ENCODE peak calls at places on chromosomes 2 and 18, in nine cellular contexts. One of them, this sample, is unnamed. For H3K4me1, the result is how much of the 10 kb centered on the place peaks cover.

GRCh38 chr18:70461323-70462077 is 172.7 kb downstream of the SOCS6 start:
- ATAC-seq in A549: peak
- ATAC-seq in left lung: no peak
- ATAC-seq in upper lobe of right lung: peak
- ATAC-seq in heart left ventricle: no peak
- ATAC-seq in Panc1: peak
- ATAC-seq in lung: no peak
- ATAC-seq in psoas muscle: no peak
- ATAC-seq in body of pancreas: no peak
- ATAC-seq in this sample: no peak

GRCh38 chr2:26002617-26003310 is 20.5 kb upstream of the KIF3C start:
- ATAC-seq in psoas muscle: no peak
- ATAC-seq in left lung: peak
- ATAC-seq in lung: no peak
- ATAC-seq in Panc1: peak
- ATAC-seq in heart left ventricle: peak
- ATAC-seq in upper lobe of right lung: peak
- ATAC-seq in A549: peak
- ATAC-seq in body of pancreas: no peak
- ATAC-seq in this sample: peak

GRCh38 chr18:48889981-48890735 is 60.6 kb downstream of the SMAD7 start:
- ATAC-seq in psoas muscle: no peak
- ATAC-seq in body of pancreas: no peak
- ATAC-seq in A549: no peak
- ATAC-seq in heart left ventricle: no peak
- ATAC-seq in Panc1: no peak
- ATAC-seq in upper lobe of right lung: no peak
- ATAC-seq in lung: no peak
- ATAC-seq in left lung: no peak
- ATAC-seq in this sample: no peak

GRCh38 chr2:170009209-170009608 is 168.7 kb upstream of the MYO3B start:
- ATAC-seq in psoas muscle: no peak
- ATAC-seq in Panc1: no peak
- ATAC-seq in lung: no peak
- ATAC-seq in body of pancreas: no peak
- ATAC-seq in heart left ventricle: no peak
- ATAC-seq in left lung: no peak
- ATAC-seq in A549: no peak
- ATAC-seq in upper lobe of right lung: no peak
- ATAC-seq in this sample: no peak

GRCh38 chr2:232541195-232541960 is 1.9 kb downstream of the CHRNG start:
- ATAC-seq in body of pancreas: no peak
- ATAC-seq in A549: peak
- ATAC-seq in psoas muscle: no peak
- ATAC-seq in heart left ventricle: no peak
- ATAC-seq in Panc1: no peak
- ATAC-seq in left lung: no peak
- ATAC-seq in lung: no peak
- ATAC-seq in upper lobe of right lung: peak
- ATAC-seq in this sample: no peak

GRCh38 chr2:7515327-7515726 is 598.1 kb downstream of the RNF144A start:
- ATAC-seq in A549: no peak
- ATAC-seq in heart left ventricle: no peak
- ATAC-seq in body of pancreas: no peak
- ATAC-seq in left lung: no peak
- ATAC-seq in Panc1: no peak
- ATAC-seq in upper lobe of right lung: no peak
- ATAC-seq in psoas muscle: no peak
- ATAC-seq in lung: no peak
- ATAC-seq in this sample: no peak

GRCh38 chr2:32289165-32290054 is 11.7 kb downstream of the YIPF4 start:
- ATAC-seq in Panc1: peak
- ATAC-seq in left lung: peak
- ATAC-seq in psoas muscle: no peak
- ATAC-seq in body of pancreas: peak
- ATAC-seq in lung: no peak
- ATAC-seq in heart left ventricle: peak
- ATAC-seq in A549: peak
- ATAC-seq in upper lobe of right lung: peak
- ATAC-seq in this sample: no peak

GRCh38 chr2:197888322-197888721 is 83.9 kb downstream of the PLCL1 start:
- ATAC-seq in lung: no peak
- ATAC-seq in psoas muscle: no peak
- ATAC-seq in upper lobe of right lung: peak
- ATAC-seq in A549: no peak
- ATAC-seq in left lung: peak
- ATAC-seq in Panc1: no peak
- ATAC-seq in heart left ventricle: no peak
- ATAC-seq in body of pancreas: no peak
- ATAC-seq in this sample: no peak

GRCh38 chr2:179096090-179096489 is 46.2 kb upstream of the CCDC141 start:
- ATAC-seq in psoas muscle: no peak
- ATAC-seq in lung: no peak
- ATAC-seq in heart left ventricle: no peak
- ATAC-seq in A549: no peak
- ATAC-seq in left lung: peak
- ATAC-seq in Panc1: no peak
- ATAC-seq in upper lobe of right lung: peak
- ATAC-seq in body of pancreas: no peak
- ATAC-seq in this sample: no peak

GRCh38 chr2:97676620-97677019 is 7.1 kb downstream of the C2orf92 start:
- ATAC-seq in left lung: no peak
- ATAC-seq in A549: no peak
- ATAC-seq in lung: no peak
- ATAC-seq in upper lobe of right lung: no peak
- ATAC-seq in psoas muscle: no peak
- ATAC-seq in Panc1: no peak
- ATAC-seq in body of pancreas: no peak
- ATAC-seq in heart left ventricle: no peak
- ATAC-seq in this sample: no peak

GRCh38 chr2:193885419-193885818 is 1690.7 kb upstream of the TMEFF2 start:
- ATAC-seq in lung: no peak
- ATAC-seq in Panc1: no peak
- ATAC-seq in psoas muscle: no peak
- ATAC-seq in heart left ventricle: no peak
- ATAC-seq in left lung: no peak
- ATAC-seq in body of pancreas: no peak
- ATAC-seq in upper lobe of right lung: no peak
- ATAC-seq in A549: no peak
- ATAC-seq in this sample: no peak

GRCh38 chr2:88003074-88003755 is 13.1 kb downstream of the RNU2-63P start:
- ATAC-seq in lung: no peak
- ATAC-seq in body of pancreas: no peak
- ATAC-seq in A549: no peak
- ATAC-seq in Panc1: no peak
- ATAC-seq in left lung: no peak
- ATAC-seq in psoas muscle: no peak
- ATAC-seq in upper lobe of right lung: peak
- ATAC-seq in heart left ventricle: peak
- ATAC-seq in this sample: no peak
- TF ChIP-seq CTCF in lung: no peak
- TF ChIP-seq CTCF in body of pancreas: no peak
- TF ChIP-seq CTCF in A549: no peak
- TF ChIP-seq CTCF in Panc1: no peak
- TF ChIP-seq CTCF in left lung: no peak
- TF ChIP-seq CTCF in psoas muscle: no peak
- TF ChIP-seq CTCF in upper lobe of right lung: no peak
- TF ChIP-seq CTCF in heart left ventricle: no peak
- TF ChIP-seq CTCF in this sample: no peak

DNA sequence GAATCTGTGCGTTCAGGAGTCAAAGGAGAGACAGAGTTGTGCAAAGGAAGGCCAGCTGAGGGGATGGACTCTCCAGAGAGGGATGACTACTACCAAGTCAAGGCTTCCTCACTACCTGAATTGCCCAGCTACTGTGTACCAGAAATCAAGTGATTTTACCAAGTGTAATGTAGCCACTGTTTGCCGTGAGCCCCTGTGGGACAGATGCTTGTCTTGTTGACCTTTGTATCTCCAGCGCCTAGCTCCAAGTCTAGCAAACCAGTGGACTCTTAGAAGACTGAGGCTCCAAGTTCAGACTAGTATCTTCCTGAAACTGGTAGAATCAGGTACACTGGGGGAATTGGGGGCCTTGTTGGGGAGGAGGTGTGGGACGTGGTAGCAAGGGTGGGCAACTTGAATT is 123.0 kb upstream of the STON1 start:
- ATAC-seq in body of pancreas: no peak
- ATAC-seq in upper lobe of right lung: no peak
- ATAC-seq in psoas muscle: no peak
- ATAC-seq in left lung: no peak
- ATAC-seq in Panc1: no peak
- ATAC-seq in heart left ventricle: no peak
- ATAC-seq in lung: no peak
- ATAC-seq in A549: no peak
- ATAC-seq in this sample: no peak
- H3K4me1 ChIP-seq in body of pancreas: under half
- H3K4me1 ChIP-seq in upper lobe of right lung: under half
- H3K4me1 ChIP-seq in psoas muscle: under half
- H3K4me1 ChIP-seq in left lung: under half
- H3K4me1 ChIP-seq in Panc1: under half
- H3K4me1 ChIP-seq in heart left ventricle: under half
- H3K4me1 ChIP-seq in lung: under half
- H3K4me1 ChIP-seq in A549: under half
- H3K4me1 ChIP-seq in this sample: under half

DNA sequence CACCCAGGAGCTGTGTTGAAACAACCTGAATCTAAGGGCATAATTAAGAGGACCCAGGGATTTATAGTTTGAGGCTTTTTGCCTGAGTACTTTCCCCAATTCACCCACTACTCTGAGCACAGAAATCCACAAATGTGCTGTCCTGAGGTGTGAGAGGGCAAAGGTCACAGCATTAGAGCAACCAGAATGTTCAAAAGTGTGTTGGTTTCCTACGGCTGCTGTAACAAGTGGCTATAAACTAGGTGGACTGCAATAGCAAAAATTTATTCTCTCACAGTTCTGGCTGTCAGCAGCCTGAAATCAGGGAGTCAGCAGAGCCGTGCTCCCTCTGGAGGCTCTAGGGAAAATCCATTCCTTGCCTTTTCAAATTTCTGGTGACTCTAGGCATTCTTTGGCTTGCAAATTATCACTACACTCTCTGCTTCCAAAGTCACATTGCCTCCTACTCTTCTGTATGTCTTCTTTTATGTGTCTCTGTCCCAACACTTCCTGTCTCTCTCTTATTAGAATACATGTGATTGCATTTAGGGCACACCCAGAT is 91.3 kb upstream of the TACR1 start:
- ATAC-seq in heart left ventricle: no peak
- ATAC-seq in left lung: peak
- ATAC-seq in body of pancreas: no peak
- ATAC-seq in upper lobe of right lung: no peak
- ATAC-seq in lung: no peak
- ATAC-seq in psoas muscle: no peak
- ATAC-seq in Panc1: no peak
- ATAC-seq in A549: peak
- ATAC-seq in this sample: no peak
- TF ChIP-seq CTCF in heart left ventricle: no peak
- TF ChIP-seq CTCF in left lung: no peak
- TF ChIP-seq CTCF in body of pancreas: no peak
- TF ChIP-seq CTCF in upper lobe of right lung: peak
- TF ChIP-seq CTCF in lung: no peak
- TF ChIP-seq CTCF in psoas muscle: peak
- TF ChIP-seq CTCF in Panc1: peak
- TF ChIP-seq CTCF in A549: peak
- TF ChIP-seq CTCF in this sample: no peak

GRCh38 chr18:77108001-77108692 is 24.4 kb downstream of the MBP start:
- ATAC-seq in upper lobe of right lung: peak
- ATAC-seq in body of pancreas: peak
- ATAC-seq in heart left ventricle: peak
- ATAC-seq in lung: peak
- ATAC-seq in Panc1: peak
- ATAC-seq in psoas muscle: peak
- ATAC-seq in A549: peak
- ATAC-seq in left lung: peak
- ATAC-seq in this sample: peak

GRCh38 chr18:77105021-77105420 is 27.6 kb downstream of the MBP start:
- ATAC-seq in Panc1: no peak
- ATAC-seq in A549: no peak
- ATAC-seq in heart left ventricle: no peak
- ATAC-seq in lung: no peak
- ATAC-seq in psoas muscle: no peak
- ATAC-seq in upper lobe of right lung: no peak
- ATAC-seq in body of pancreas: no peak
- ATAC-seq in left lung: no peak
- ATAC-seq in this sample: no peak

GRCh38 chr18:77105680-77106079 is 26.9 kb downstream of the MBP start:
- ATAC-seq in Panc1: no peak
- ATAC-seq in left lung: no peak
- ATAC-seq in lung: no peak
- ATAC-seq in psoas muscle: no peak
- ATAC-seq in A549: no peak
- ATAC-seq in upper lobe of right lung: no peak
- ATAC-seq in body of pancreas: no peak
- ATAC-seq in heart left ventricle: no peak
- ATAC-seq in this sample: no peak

GRCh38 chr18:77107218-77107815 is 25.3 kb downstream of the MBP start:
- ATAC-seq in psoas muscle: no peak
- ATAC-seq in A549: no peak
- ATAC-seq in lung: peak
- ATAC-seq in body of pancreas: no peak
- ATAC-seq in left lung: peak
- ATAC-seq in heart left ventricle: peak
- ATAC-seq in upper lobe of right lung: peak
- ATAC-seq in Panc1: peak
- ATAC-seq in this sample: no peak

DNA sequence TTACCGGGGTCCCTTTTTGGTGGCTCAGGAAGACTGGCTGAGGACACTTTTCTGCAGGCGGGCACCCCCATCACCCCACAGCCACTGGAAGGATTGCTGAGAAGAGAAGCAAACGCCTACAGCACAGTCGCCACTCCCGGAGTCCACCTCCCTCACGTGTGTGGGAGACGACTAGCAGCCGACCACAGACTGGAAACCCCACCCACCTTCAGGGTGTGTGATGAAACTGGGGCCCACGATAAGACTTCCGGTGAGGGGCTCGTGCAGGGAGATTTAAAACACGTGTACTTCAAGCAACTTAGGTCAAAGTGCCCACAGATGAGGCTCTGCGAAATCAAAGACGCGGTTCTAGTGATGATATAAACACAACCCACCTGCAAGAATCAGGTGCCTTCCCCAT is 26.3 kb downstream of the MBP start:
- ATAC-seq in lung: no peak
- ATAC-seq in left lung: no peak
- ATAC-seq in upper lobe of right lung: peak
- ATAC-seq in Panc1: no peak
- ATAC-seq in A549: no peak
- ATAC-seq in heart left ventricle: no peak
- ATAC-seq in psoas muscle: no peak
- ATAC-seq in body of pancreas: no peak
- ATAC-seq in this sample: no peak
- H3K4me1 ChIP-seq in lung: under half
- H3K4me1 ChIP-seq in left lung: half or more
- H3K4me1 ChIP-seq in upper lobe of right lung: half or more
- H3K4me1 ChIP-seq in Panc1: half or more
- H3K4me1 ChIP-seq in A549: half or more
- H3K4me1 ChIP-seq in heart left ventricle: under half
- H3K4me1 ChIP-seq in psoas muscle: half or more
- H3K4me1 ChIP-seq in body of pancreas: under half
- H3K4me1 ChIP-seq in this sample: half or more

GRCh38 chr2:148829618-148830017 is 45.4 kb upstream of the KIF5C start:
- ATAC-seq in body of pancreas: no peak
- ATAC-seq in left lung: no peak
- ATAC-seq in upper lobe of right lung: no peak
- ATAC-seq in A549: peak
- ATAC-seq in psoas muscle: no peak
- ATAC-seq in Panc1: no peak
- ATAC-seq in lung: no peak
- ATAC-seq in heart left ventricle: no peak
- ATAC-seq in this sample: no peak
- TF ChIP-seq CTCF in body of pancreas: no peak
- TF ChIP-seq CTCF in left lung: no peak
- TF ChIP-seq CTCF in upper lobe of right lung: no peak
- TF ChIP-seq CTCF in A549: no peak
- TF ChIP-seq CTCF in psoas muscle: no peak
- TF ChIP-seq CTCF in Panc1: no peak
- TF ChIP-seq CTCF in lung: no peak
- TF ChIP-seq CTCF in heart left ventricle: no peak
- TF ChIP-seq CTCF in this sample: no peak

This sample was measured in gastroesophageal sphincter.